ENCODE peak calls at places on chromosomes 2 and 18, in six cellular contexts. O is MM.1S; G is thyroid gland; R is dermis microvascular lymphatic vessel endothelial cell; I is activated CD8-positive, alpha-beta memory T cell treated with anti-CD3 and anti-CD28 coated beads for 4 hours; Z is H54. W is an unnamed sample.

GRCh38 chr18:51614033-51614432 is 416.6 kb upstream of the MEX3C start:
- DNase-seq in Z (no peak), R (no peak), O (no peak), G (no peak), I (no peak), W (no peak)

GRCh38 chr2:225328192-225328591 is 71.3 kb upstream of the NYAP2 start:
- DNase-seq in I (no peak), G (no peak), O (no peak), Z (no peak), R (peak; percentile 49), W (no peak)

GRCh38 chr18:3069671-3070433 is 56.9 kb upstream of the LPIN2 start:
- DNase-seq in I (no peak), Z (no peak), G (no peak), O (no peak), R (no peak), W (no peak)

GRCh38 chr2:138708682-138709241 is 71.4 kb downstream of the NXPH2 start:
- DNase-seq in G (no peak), R (no peak), Z (no peak), O (no peak), I (no peak), W (no peak)

GRCh38 chr18:13397504-13398163 is 179.1 kb downstream of the LDLRAD4 start:
- DNase-seq in Z (no peak), I (no peak), O (no peak), G (no peak), R (no peak), W (no peak)

GRCh38 chr18:79396431-79397287 is 929 bp downstream of the NFATC1 start:
- DNase-seq in G (peak; percentile 63), O (no peak), I (no peak), Z (no peak), R (peak; percentile 68), W (peak; percentile 69)

GRCh38 chr2:130332271-130333073 is 10.2 kb upstream of the IMP4 start:
- DNase-seq in R (peak; percentile 68), Z (peak; percentile 67), I (peak; percentile 35), O (peak; percentile 53), G (peak; percentile 83), W (peak; percentile 84)

GRCh38 chr2:8675543-8675942 is 6.3 kb upstream of the ID2 start:
- DNase-seq in I (no peak), Z (no peak), G (no peak), R (no peak), O (no peak), W (no peak)

GRCh38 chr2:158496986-158497385 is 40.2 kb downstream of the PKP4 start:
- DNase-seq in I (no peak), R (no peak), O (no peak), Z (no peak), G (no peak), W (no peak)

GRCh38 chr2:146764301-146764700 is 1080.5 kb upstream of the ACVR2A start:
- DNase-seq in O (no peak), R (peak; percentile 0), Z (no peak), G (no peak), I (no peak), W (no peak)